ENCODE peak calls at places on chromosomes 11 and 22, in five cellular contexts. One of them, this sample, is unnamed.

GRCh38 chr11:86047275-86047991 is 21.5 kb downstream of the PICALM start:
- DNase-seq in HCT116: no peak
- DNase-seq in H1: no peak
- DNase-seq in HepG2: no peak
- DNase-seq in GM12878: no peak
- DNase-seq in this sample: no peak

GRCh38 chr11:92626624-92627023 is 342.8 kb upstream of the MTNR1B start:
- DNase-seq in HCT116: no peak
- DNase-seq in H1: no peak
- DNase-seq in HepG2: no peak
- DNase-seq in GM12878: no peak
- DNase-seq in this sample: no peak

GRCh38 chr22:38021201-38021600 is 36.0 kb upstream of the PICK1 start:
- DNase-seq in HCT116: no peak
- DNase-seq in H1: no peak
- DNase-seq in HepG2: no peak
- DNase-seq in GM12878: no peak
- DNase-seq in this sample: no peak

GRCh38 chr11:45736424-45736823 is 68.5 kb upstream of the SLC35C1 start:
- DNase-seq in HCT116: no peak
- DNase-seq in H1: no peak
- DNase-seq in HepG2: peak
- DNase-seq in GM12878: no peak
- DNase-seq in this sample: no peak

GRCh38 chr22:18056161-18056666 is 21.6 kb upstream of the PEX26 start:
- DNase-seq in HCT116: no peak
- DNase-seq in H1: no peak
- DNase-seq in HepG2: peak
- DNase-seq in GM12878: no peak
- DNase-seq in this sample: peak

GRCh38 chr11:36376315-36376887 is 80.3 kb downstream of the PRR5L start:
- DNase-seq in HCT116: no peak
- DNase-seq in H1: no peak
- DNase-seq in HepG2: no peak
- DNase-seq in GM12878: no peak
- DNase-seq in this sample: no peak

GRCh38 chr22:21075516-21076138 is 29.9 kb downstream of the LRRC74B start:
- DNase-seq in HCT116: no peak
- DNase-seq in H1: no peak
- DNase-seq in HepG2: no peak
- DNase-seq in GM12878: no peak
- DNase-seq in this sample: no peak

GRCh38 chr11:125289419-125290088 is 125.0 kb downstream of the PKNOX2 start:
- DNase-seq in HCT116: no peak
- DNase-seq in H1: no peak
- DNase-seq in HepG2: no peak
- DNase-seq in GM12878: no peak
- DNase-seq in this sample: no peak

GRCh38 chr11:116171271-116172140 is 601.3 kb downstream of the BUD13 start:
- DNase-seq in HCT116: no peak
- DNase-seq in H1: peak
- DNase-seq in HepG2: no peak
- DNase-seq in GM12878: no peak
- DNase-seq in this sample: no peak

GRCh38 chr11:33735166-33735425 is 1.1 kb downstream of the CD59 start:
- DNase-seq in HCT116: no peak
- DNase-seq in H1: no peak
- DNase-seq in HepG2: no peak
- DNase-seq in GM12878: no peak
- DNase-seq in this sample: no peak

GRCh38 chr11:69911310-69912160 is 92.3 kb upstream of the FGF3 start:
- DNase-seq in HCT116: no peak
- DNase-seq in H1: no peak
- DNase-seq in HepG2: no peak
- DNase-seq in GM12878: no peak
- DNase-seq in this sample: no peak

GRCh38 chr11:9755561-9755960 is 91.7 kb downstream of the SWAP70 start:
- DNase-seq in HCT116: no peak
- DNase-seq in H1: no peak
- DNase-seq in HepG2: no peak
- DNase-seq in GM12878: no peak
- DNase-seq in this sample: no peak

GRCh38 chr11:73564903-73565302 is 33.0 kb downstream of the FAM168A start:
- DNase-seq in HCT116: no peak
- DNase-seq in H1: no peak
- DNase-seq in HepG2: no peak
- DNase-seq in GM12878: no peak
- DNase-seq in this sample: no peak

GRCh38 chr22:25777870-25778269 is 35.9 kb downstream of the MYO18B start:
- DNase-seq in HCT116: peak
- DNase-seq in H1: no peak
- DNase-seq in HepG2: peak
- DNase-seq in GM12878: peak
- DNase-seq in this sample: peak

GRCh38 chr11:66432597-66432996 is 6.1 kb downstream of the MRPL11 start:
- DNase-seq in HCT116: no peak
- DNase-seq in H1: no peak
- DNase-seq in HepG2: no peak
- DNase-seq in GM12878: no peak
- DNase-seq in this sample: no peak

GRCh38 chr11:66880484-66881211 is 23.8 kb downstream of the LRFN4 start:
- DNase-seq in HCT116: no peak
- DNase-seq in H1: no peak
- DNase-seq in HepG2: no peak
- DNase-seq in GM12878: no peak
- DNase-seq in this sample: no peak

GRCh38 chr11:67379061-67380058 is 6.0 kb upstream of the CLCF1 start:
- DNase-seq in HCT116: no peak
- DNase-seq in H1: no peak
- DNase-seq in HepG2: no peak
- DNase-seq in GM12878: no peak
- DNase-seq in this sample: peak

GRCh38 chr11:112588252-112588668 is 327.6 kb upstream of the PLET1 start:
- DNase-seq in HCT116: peak
- DNase-seq in H1: no peak
- DNase-seq in HepG2: peak
- DNase-seq in GM12878: peak
- DNase-seq in this sample: peak

GRCh38 chr11:50182486-50182885 is 149.8 kb downstream of the OR4C45 start:
- DNase-seq in HCT116: no peak
- DNase-seq in H1: no peak
- DNase-seq in HepG2: no peak
- DNase-seq in GM12878: no peak
- DNase-seq in this sample: no peak

GRCh38 chr11:96050435-96051182 is 126.7 kb upstream of the MTMR2 start:
- DNase-seq in HCT116: no peak
- DNase-seq in H1: no peak
- DNase-seq in HepG2: peak
- DNase-seq in GM12878: no peak
- DNase-seq in this sample: no peak

GRCh38 chr11:8503872-8504491 is 90.0 kb downstream of the STK33 start:
- DNase-seq in HCT116: no peak
- DNase-seq in H1: no peak
- DNase-seq in HepG2: peak
- DNase-seq in GM12878: no peak
- DNase-seq in this sample: no peak

GRCh38 chr11:69295995-69296889 is 2.3 kb downstream of the MYEOV start:
- DNase-seq in HCT116: no peak
- DNase-seq in H1: no peak
- DNase-seq in HepG2: peak
- DNase-seq in GM12878: no peak
- DNase-seq in this sample: no peak

GRCh38 chr11:129813216-129813791 is 2.3 kb upstream of the TMEM45B start:
- DNase-seq in HCT116: no peak
- DNase-seq in H1: no peak
- DNase-seq in HepG2: no peak
- DNase-seq in GM12878: no peak
- DNase-seq in this sample: no peak

GRCh38 chr11:129814244-129814992 is 1.2 kb upstream of the TMEM45B start:
- DNase-seq in HCT116: no peak
- DNase-seq in H1: no peak
- DNase-seq in HepG2: no peak
- DNase-seq in GM12878: no peak
- DNase-seq in this sample: peak

GRCh38 chr11:129817282-129818051 is 1.8 kb downstream of the TMEM45B start:
- DNase-seq in HCT116: no peak
- DNase-seq in H1: no peak
- DNase-seq in HepG2: peak
- DNase-seq in GM12878: no peak
- DNase-seq in this sample: no peak

GRCh38 chr11:129819237-129819636 is 3.6 kb downstream of the TMEM45B start:
- DNase-seq in HCT116: no peak
- DNase-seq in H1: no peak
- DNase-seq in HepG2: no peak
- DNase-seq in GM12878: no peak
- DNase-seq in this sample: no peak

GRCh38 chr11:129815596-129816461 is at the start of gene TMEM45B:
- DNase-seq in HCT116: no peak
- DNase-seq in H1: peak
- DNase-seq in HepG2: no peak
- DNase-seq in GM12878: no peak
- DNase-seq in this sample: no peak
- TF ChIP-seq YY1 in HCT116: no peak
- TF ChIP-seq YY1 in H1: no peak
- TF ChIP-seq YY1 in HepG2: no peak
- TF ChIP-seq YY1 in GM12878: no peak
- TF ChIP-seq YY1 in this sample: no peak

GRCh38 chr22:39024923-39025322 is 4.0 kb downstream of the APOBEC3D start:
- DNase-seq in HCT116: no peak
- DNase-seq in H1: no peak
- DNase-seq in HepG2: no peak
- DNase-seq in GM12878: no peak
- DNase-seq in this sample: no peak
- TF ChIP-seq RAD21 in HCT116: no peak
- TF ChIP-seq RAD21 in H1: no peak
- TF ChIP-seq RAD21 in HepG2: no peak
- TF ChIP-seq RAD21 in GM12878: no peak
- TF ChIP-seq RAD21 in this sample: no peak

GRCh38 chr22:45007946-45008852 is 1.6 kb downstream of the PHF21B start:
- DNase-seq in HCT116: no peak
- DNase-seq in H1: peak
- DNase-seq in HepG2: no peak
- DNase-seq in GM12878: no peak
- DNase-seq in this sample: peak
- TF ChIP-seq SRF in HCT116: no peak
- TF ChIP-seq SRF in H1: no peak
- TF ChIP-seq SRF in HepG2: no peak
- TF ChIP-seq SRF in GM12878: no peak
- TF ChIP-seq SRF in this sample: no peak

GRCh38 chr11:80285076-80285790 is 844.4 kb upstream of the TENM4 start:
- DNase-seq in HCT116: no peak
- DNase-seq in H1: no peak
- DNase-seq in HepG2: no peak
- DNase-seq in GM12878: no peak
- DNase-seq in this sample: no peak

GRCh38 chr11:80281194-80281593 is 840.4 kb upstream of the TENM4 start:
- DNase-seq in HCT116: no peak
- DNase-seq in H1: no peak
- DNase-seq in HepG2: no peak
- DNase-seq in GM12878: no peak
- DNase-seq in this sample: no peak

GRCh38 chr11:80282643-80283042 is 841.8 kb upstream of the TENM4 start:
- DNase-seq in HCT116: no peak
- DNase-seq in H1: no peak
- DNase-seq in HepG2: no peak
- DNase-seq in GM12878: no peak
- DNase-seq in this sample: no peak

DNA sequence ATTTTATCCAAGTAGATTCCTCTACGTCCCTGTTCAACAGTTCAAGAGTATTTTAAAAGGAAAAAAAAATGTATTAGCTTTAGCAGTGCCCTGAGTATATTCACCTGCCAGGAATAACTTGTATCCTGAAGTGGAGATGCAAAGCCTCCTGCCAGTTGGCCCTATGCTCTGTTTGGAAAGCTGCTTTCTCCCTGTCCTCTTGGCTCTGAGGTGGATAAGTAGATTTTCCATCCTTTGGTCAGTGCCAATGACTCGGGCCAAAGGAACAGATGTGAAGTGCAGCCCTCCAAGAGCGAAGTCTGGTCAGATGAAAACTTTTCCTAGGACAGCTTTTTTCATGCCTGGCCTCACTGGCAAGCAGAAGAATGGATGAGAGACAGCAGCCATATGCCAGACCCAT is 839.9 kb upstream of the TENM4 start:
- DNase-seq in HCT116: no peak
- DNase-seq in H1: no peak
- DNase-seq in HepG2: no peak
- DNase-seq in GM12878: no peak
- DNase-seq in this sample: no peak
- TF ChIP-seq YY1 in HCT116: no peak
- TF ChIP-seq YY1 in H1: no peak
- TF ChIP-seq YY1 in HepG2: no peak
- TF ChIP-seq YY1 in GM12878: no peak
- TF ChIP-seq YY1 in this sample: no peak

GRCh38 chr11:106389096-106389495 is 311.6 kb downstream of the AASDHPPT start:
- DNase-seq in HCT116: no peak
- DNase-seq in H1: no peak
- DNase-seq in HepG2: no peak
- DNase-seq in GM12878: no peak
- DNase-seq in this sample: no peak
- TF ChIP-seq RAD21 in HCT116: no peak
- TF ChIP-seq RAD21 in H1: no peak
- TF ChIP-seq RAD21 in HepG2: no peak
- TF ChIP-seq RAD21 in GM12878: no peak
- TF ChIP-seq RAD21 in this sample: no peak

DNA sequence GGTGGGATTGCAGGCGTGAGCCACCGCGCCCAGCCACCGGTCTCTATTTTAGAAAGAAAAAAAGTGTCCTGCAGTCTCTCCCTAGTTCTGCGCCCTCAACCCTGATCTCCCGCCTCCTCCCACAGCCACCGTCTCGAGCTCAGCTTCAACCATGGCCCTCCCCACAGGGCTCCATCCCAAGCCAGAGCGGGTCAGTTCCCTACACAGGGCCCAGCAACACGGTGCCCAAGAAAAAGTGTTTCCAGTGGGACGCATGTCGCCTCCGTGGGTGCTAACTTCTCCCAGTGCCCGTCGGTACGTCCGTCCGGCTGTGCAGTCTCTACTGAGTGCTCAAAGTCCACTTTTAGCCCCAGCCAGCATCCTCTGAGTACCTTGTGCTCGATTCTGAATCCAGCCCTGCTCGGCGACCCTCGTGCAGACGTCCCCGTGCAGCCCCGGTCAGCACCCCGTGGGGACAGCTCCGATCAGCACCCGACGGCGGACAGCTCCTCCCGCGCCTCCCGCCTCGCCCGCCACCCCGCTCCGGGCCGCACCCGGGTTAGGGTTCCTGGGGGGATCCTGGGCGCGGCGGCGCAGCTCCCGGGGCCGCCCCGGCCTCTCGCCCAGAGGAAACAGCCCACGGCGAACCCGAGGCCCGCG is 658 bp upstream of the MAPK8IP2 start:
- DNase-seq in HCT116: no peak
- DNase-seq in H1: peak
- DNase-seq in HepG2: peak
- DNase-seq in GM12878: no peak
- DNase-seq in this sample: peak
- TF ChIP-seq SRF in HCT116: no peak
- TF ChIP-seq SRF in H1: no peak
- TF ChIP-seq SRF in HepG2: no peak
- TF ChIP-seq SRF in GM12878: no peak
- TF ChIP-seq SRF in this sample: no peak

This sample was measured in K562.